ENCODE peak calls at places on chromosomes 4 and X, in eight cellular contexts. M, R, O, Q, K, T, A and N are unnamed samples.

GRCh38 chrX:71623105-71623450 is 4.8 kb upstream of the CXCR3 start:
- DNase-seq in M (no peak), R (no peak), O (no peak), Q (no peak), K (no peak), T (no peak), A (no peak), N (no peak)

GRCh38 chr4:169615467-169616106 is 3.2 kb upstream of the NEK1 start:
- DNase-seq in M (no peak), R (no peak), O (no peak), Q (no peak), K (no peak), T (no peak), A (no peak), N (no peak)

GRCh38 chr4:173511787-173512361 is 18.2 kb downstream of the HAND2 start:
- DNase-seq in M (no peak), R (no peak), O (no peak), Q (no peak), K (no peak), T (no peak), A (no peak), N (no peak)

GRCh38 chrX:24805201-24805600 is 111.5 kb downstream of the POLA1 start:
- DNase-seq in M (no peak), R (no peak), O (no peak), Q (no peak), K (no peak), T (no peak), A (no peak), N (no peak)

GRCh38 chr4:7266525-7267292 is 74.4 kb downstream of the SORCS2 start:
- DNase-seq in M (no peak), R (no peak), O (no peak), Q (no peak), K (no peak), T (no peak), A (no peak), N (no peak)

GRCh38 chrX:30910124-30910860 is 21.2 kb upstream of the TAB3 start:
- DNase-seq in M (no peak), R (no peak), O (no peak), Q (no peak), K (peak; percentile 3), T (no peak), A (no peak), N (no peak)

GRCh38 chrX:140712413-140713173 is 3.0 kb downstream of the LINC00632 start:
- DNase-seq in M (peak; percentile 42), R (peak; percentile 66), O (peak; percentile 46), Q (peak; percentile 61), K (no peak), T (no peak), A (peak; percentile 62), N (peak; percentile 88)

GRCh38 chr4:1172971-1173757 is 781 bp upstream of the SPON2 start:
- DNase-seq in M (no peak), R (no peak), O (no peak), Q (no peak), K (no peak), T (peak; percentile 94), A (no peak), N (no peak)